ENCODE peak calls at places on chromosomes 4 and X, in seven cellular contexts. P is MM.1S, J is fibroblast of lung, U is lower leg skin, G is heart left ventricle, L is uterus, S is endodermal cell. R is an unnamed sample.

GRCh38 chrX:10062352-10062751 is 94.4 kb upstream of the CLCN4 start:
- DNase-seq in P (no peak), J (no peak), U (no peak), G (no peak), L (no peak), S (no peak), R (peak)

GRCh38 chrX:88886908-88887307 is 139.9 kb downstream of the CPXCR1 start:
- DNase-seq in P (no peak), J (no peak), U (no peak), G (no peak), L (no peak), S (peak), R (no peak)

GRCh38 chrX:36116222-36116621 is 196.7 kb downstream of the CFAP47 start:
- DNase-seq in P (no peak), J (no peak), U (no peak), G (no peak), L (no peak), S (no peak), R (no peak)

GRCh38 chrX:47245156-47245555 is 12.3 kb downstream of the USP11 start:
- DNase-seq in P (no peak), J (no peak), U (no peak), G (no peak), L (no peak), S (no peak), R (no peak)

GRCh38 chr4:159823743-159824142 is 720.9 kb downstream of the RAPGEF2 start:
- DNase-seq in P (peak), J (no peak), U (no peak), G (no peak), L (no peak), S (no peak), R (no peak)

GRCh38 chr4:212438-213174 is 88.3 kb downstream of the ZNF718 start:
- DNase-seq in P (no peak), J (peak), U (peak), G (peak), L (peak), S (no peak), R (no peak)

GRCh38 chrX:109347618-109348017 is 134.3 kb downstream of the GUCY2F start:
- DNase-seq in P (no peak), J (peak), U (no peak), G (no peak), L (no peak), S (peak), R (no peak)

GRCh38 chrX:57453901-57454300 is 137.9 kb upstream of the ZXDB start:
- DNase-seq in P (peak), J (no peak), U (no peak), G (no peak), L (no peak), S (peak), R (peak)

GRCh38 chr4:40846556-40846955 is 96.8 kb downstream of the NSUN7 start:
- DNase-seq in P (no peak), J (no peak), U (no peak), G (no peak), L (no peak), S (no peak), R (no peak)

GRCh38 chrX:139890991-139891700 is 41.7 kb downstream of the ATP11C start:
- DNase-seq in P (no peak), J (peak), U (no peak), G (no peak), L (no peak), S (no peak), R (no peak)

GRCh38 chrX:44432641-44433040 is 89.2 kb upstream of the EFHC2 start:
- DNase-seq in P (no peak), J (peak), U (no peak), G (no peak), L (no peak), S (no peak), R (peak)

GRCh38 chr4:13539721-13540445 is 4.4 kb downstream of the NKX3-2 start:
- DNase-seq in P (peak), J (no peak), U (no peak), G (no peak), L (no peak), S (peak), R (no peak)

GRCh38 chr4:112655270-112655669 is 18.3 kb downstream of the LARP7 start:
- DNase-seq in P (no peak), J (no peak), U (no peak), G (no peak), L (no peak), S (no peak), R (no peak)

DNA sequence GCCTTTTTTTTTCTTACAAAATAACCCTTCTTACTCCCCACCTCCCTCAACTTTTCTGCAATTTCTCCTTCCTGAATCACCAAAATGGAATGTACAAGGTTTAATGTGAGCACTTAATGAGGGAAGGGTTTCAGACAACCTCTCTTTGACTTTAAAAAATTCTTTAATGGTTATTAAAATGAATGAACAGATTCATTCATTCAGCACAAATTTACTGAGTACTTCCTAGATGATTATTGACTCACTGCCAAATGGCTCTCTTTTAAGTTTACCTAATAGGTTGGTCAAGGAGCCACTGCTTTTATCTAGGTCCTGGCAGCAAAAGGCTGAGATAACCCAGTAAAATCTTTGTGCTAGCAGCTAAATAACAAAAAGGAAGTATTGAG is 904 bp upstream of the AADAT start:
- DNase-seq in P (no peak), J (no peak), U (no peak), G (no peak), L (no peak), S (no peak), R (no peak)
- H3K4me3 ChIP-seq in P (no peak), J (peak), U (no peak), G (peak), L (no peak), S (peak), R (no peak)

GRCh38 chr4:47045261-47045660 is 13.9 kb downstream of the GABRB1 start:
- DNase-seq in P (no peak), J (no peak), U (no peak), G (no peak), L (no peak), S (no peak), R (no peak)
- TF ChIP-seq CTCF in P (no peak), J (no peak), U (no peak), G (no peak), L (no peak), S (no peak), R (no peak)

GRCh38 chr4:56953680-56954520 is 23.5 kb downstream of the NOA1 start:
- DNase-seq in P (no peak), J (no peak), U (no peak), G (no peak), L (no peak), S (no peak), R (no peak)

GRCh38 chr4:56961107-56961500 is 16.3 kb downstream of the NOA1 start:
- DNase-seq in P (no peak), J (no peak), U (no peak), G (no peak), L (no peak), S (no peak), R (no peak)

GRCh38 chr4:56959064-56959463 is 18.3 kb downstream of the NOA1 start:
- DNase-seq in P (no peak), J (peak), U (no peak), G (no peak), L (no peak), S (no peak), R (no peak)

GRCh38 chr4:56958111-56958517 is 19.3 kb downstream of the NOA1 start:
- DNase-seq in P (no peak), J (peak), U (peak), G (peak), L (peak), S (no peak), R (no peak)
- H3K4me3 ChIP-seq in P (no peak), J (no peak), U (no peak), G (no peak), L (no peak), S (no peak), R (no peak)

GRCh38 chr4:2535386-2536192 is 858 bp upstream of the FAM193A start:
- DNase-seq in P (peak), J (peak), U (peak), G (peak), L (no peak), S (peak), R (peak)

GRCh38 chr4:2534904-2535385 is 1.5 kb upstream of the FAM193A start:
- DNase-seq in P (no peak), J (peak), U (no peak), G (no peak), L (no peak), S (no peak), R (peak)

GRCh38 chr4:2537011-2537830 is 774 bp downstream of the FAM193A start:
- DNase-seq in P (peak), J (peak), U (no peak), G (peak), L (peak), S (peak), R (peak)

GRCh38 chr4:2536193-2537010 is at the start of gene FAM193A:
- DNase-seq in P (peak), J (peak), U (peak), G (peak), L (peak), S (peak), R (peak)
- TF ChIP-seq CTCF in P (no peak), J (no peak), U (no peak), G (no peak), L (no peak), S (no peak), R (no peak)

R was measured in GM12865.